ENCODE peak calls at places on chromosomes 5 and 9, in seven cellular contexts. One of them, this sample, is unnamed.

GRCh38 chr5:59218424-59219045 is 635.7 kb downstream of the RAB3C start:
- DNase-seq in psoas muscle: no peak
- DNase-seq in astrocyte: no peak
- DNase-seq in endothelial cell: no peak
- DNase-seq in neural progenitor cell: no peak
- DNase-seq in RWPE1: peak; percentile 45
- DNase-seq in omental fat pad: no peak
- DNase-seq in this sample: no peak

GRCh38 chr5:79544136-79544535 is 30.2 kb upstream of the HOMER1 start:
- DNase-seq in RWPE1: no peak
- DNase-seq in neural progenitor cell: no peak
- DNase-seq in omental fat pad: no peak
- DNase-seq in endothelial cell: no peak
- DNase-seq in psoas muscle: peak; percentile 44
- DNase-seq in astrocyte: no peak
- DNase-seq in this sample: no peak

GRCh38 chr5:138051441-138052296 is 18.8 kb upstream of the FAM13B start:
- DNase-seq in omental fat pad: no peak
- DNase-seq in neural progenitor cell: no peak
- DNase-seq in RWPE1: no peak
- DNase-seq in astrocyte: peak; percentile 52
- DNase-seq in psoas muscle: no peak
- DNase-seq in endothelial cell: no peak
- DNase-seq in this sample: no peak

GRCh38 chr5:171425596-171426244 is 6.3 kb downstream of the FGF18 start:
- DNase-seq in neural progenitor cell: no peak
- DNase-seq in astrocyte: no peak
- DNase-seq in RWPE1: no peak
- DNase-seq in psoas muscle: no peak
- DNase-seq in endothelial cell: no peak
- DNase-seq in omental fat pad: no peak
- DNase-seq in this sample: no peak

GRCh38 chr5:74945561-74946165 is 79.5 kb upstream of the FAM169A start:
- DNase-seq in psoas muscle: no peak
- DNase-seq in neural progenitor cell: no peak
- DNase-seq in omental fat pad: no peak
- DNase-seq in astrocyte: no peak
- DNase-seq in RWPE1: no peak
- DNase-seq in endothelial cell: no peak
- DNase-seq in this sample: no peak

GRCh38 chr5:76363385-76364261 is 39.5 kb upstream of the IQGAP2 start:
- DNase-seq in endothelial cell: no peak
- DNase-seq in omental fat pad: no peak
- DNase-seq in neural progenitor cell: no peak
- DNase-seq in RWPE1: no peak
- DNase-seq in psoas muscle: no peak
- DNase-seq in astrocyte: no peak
- DNase-seq in this sample: no peak

GRCh38 chr5:43315697-43316096 is 2.5 kb upstream of the HMGCS1 start:
- DNase-seq in RWPE1: no peak
- DNase-seq in psoas muscle: no peak
- DNase-seq in astrocyte: no peak
- DNase-seq in omental fat pad: no peak
- DNase-seq in neural progenitor cell: no peak
- DNase-seq in endothelial cell: no peak
- DNase-seq in this sample: no peak

GRCh38 chr9:95511232-95511951 is 5.4 kb downstream of the PTCH1 start:
- DNase-seq in RWPE1: peak; percentile 68
- DNase-seq in omental fat pad: no peak
- DNase-seq in astrocyte: no peak
- DNase-seq in psoas muscle: no peak
- DNase-seq in neural progenitor cell: peak; percentile 85
- DNase-seq in endothelial cell: no peak
- DNase-seq in this sample: peak; percentile 72

GRCh38 chr5:136079195-136079985 is 50.6 kb downstream of the TGFBI start:
- DNase-seq in endothelial cell: peak; percentile 41
- DNase-seq in RWPE1: no peak
- DNase-seq in psoas muscle: no peak
- DNase-seq in astrocyte: no peak
- DNase-seq in omental fat pad: no peak
- DNase-seq in neural progenitor cell: peak; percentile 39
- DNase-seq in this sample: no peak

GRCh38 chr5:130077007-130077406 is 172.7 kb downstream of the CHSY3 start:
- DNase-seq in neural progenitor cell: no peak
- DNase-seq in astrocyte: no peak
- DNase-seq in omental fat pad: no peak
- DNase-seq in psoas muscle: no peak
- DNase-seq in endothelial cell: no peak
- DNase-seq in RWPE1: no peak
- DNase-seq in this sample: no peak

GRCh38 chr5:128052764-128053163 is 30.8 kb upstream of the SLC12A2 start:
- DNase-seq in astrocyte: no peak
- DNase-seq in omental fat pad: no peak
- DNase-seq in psoas muscle: no peak
- DNase-seq in neural progenitor cell: no peak
- DNase-seq in RWPE1: no peak
- DNase-seq in endothelial cell: no peak
- DNase-seq in this sample: no peak

DNA sequence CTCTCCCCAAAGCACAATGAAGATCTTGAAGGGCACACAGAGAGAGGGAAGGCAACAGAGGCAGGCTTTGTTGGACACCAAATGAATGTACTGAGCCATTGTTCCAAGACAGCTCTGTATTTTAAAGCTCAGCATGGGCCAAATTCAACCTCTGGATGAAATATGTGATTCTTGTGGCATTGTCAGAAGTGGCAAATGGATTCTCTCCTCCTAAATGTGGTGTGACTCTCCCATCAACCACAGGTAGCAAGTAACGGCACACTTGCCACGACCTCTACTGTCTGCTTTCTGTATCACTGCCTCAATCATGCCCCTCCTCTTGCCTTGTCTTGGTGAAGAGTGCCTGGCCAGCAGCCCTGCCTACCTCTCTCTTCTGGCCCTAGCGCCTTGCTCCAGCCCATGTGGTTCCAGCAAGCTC is 6.1 kb upstream of the MOB3B start:
- DNase-seq in omental fat pad: no peak
- DNase-seq in RWPE1: no peak
- DNase-seq in neural progenitor cell: peak; percentile 57
- DNase-seq in astrocyte: no peak
- DNase-seq in psoas muscle: no peak
- DNase-seq in endothelial cell: peak; percentile 22
- DNase-seq in this sample: no peak
- TF ChIP-seq CTCF in omental fat pad: no peak
- TF ChIP-seq CTCF in RWPE1: no peak
- TF ChIP-seq CTCF in neural progenitor cell: peak; percentile 58
- TF ChIP-seq CTCF in astrocyte: no peak
- TF ChIP-seq CTCF in psoas muscle: no peak
- TF ChIP-seq CTCF in endothelial cell: peak; percentile 32
- TF ChIP-seq CTCF in this sample: peak; percentile 36

GRCh38 chr5:56816546-56817081 is 1.3 kb downstream of the MAP3K1 start:
- DNase-seq in RWPE1: peak; percentile 59
- DNase-seq in omental fat pad: peak; percentile 38
- DNase-seq in psoas muscle: peak; percentile 57
- DNase-seq in endothelial cell: peak; percentile 66
- DNase-seq in astrocyte: peak; percentile 57
- DNase-seq in neural progenitor cell: peak; percentile 75
- DNase-seq in this sample: peak; percentile 51

GRCh38 chr5:56815657-56816545 is 552 bp downstream of the MAP3K1 start:
- DNase-seq in neural progenitor cell: peak; percentile 65
- DNase-seq in astrocyte: peak; percentile 25
- DNase-seq in RWPE1: peak; percentile 70
- DNase-seq in endothelial cell: peak; percentile 47
- DNase-seq in psoas muscle: peak; percentile 41
- DNase-seq in omental fat pad: no peak
- DNase-seq in this sample: no peak

GRCh38 chr5:56813302-56813701 is 2.0 kb upstream of the MAP3K1 start:
- DNase-seq in RWPE1: no peak
- DNase-seq in psoas muscle: no peak
- DNase-seq in endothelial cell: no peak
- DNase-seq in astrocyte: no peak
- DNase-seq in neural progenitor cell: no peak
- DNase-seq in omental fat pad: no peak
- DNase-seq in this sample: no peak

GRCh38 chr5:56814361-56814962 is 887 bp upstream of the MAP3K1 start:
- DNase-seq in endothelial cell: peak; percentile 27
- DNase-seq in RWPE1: peak; percentile 15
- DNase-seq in neural progenitor cell: peak; percentile 66
- DNase-seq in omental fat pad: no peak
- DNase-seq in astrocyte: no peak
- DNase-seq in psoas muscle: peak; percentile 21
- DNase-seq in this sample: no peak

DNA sequence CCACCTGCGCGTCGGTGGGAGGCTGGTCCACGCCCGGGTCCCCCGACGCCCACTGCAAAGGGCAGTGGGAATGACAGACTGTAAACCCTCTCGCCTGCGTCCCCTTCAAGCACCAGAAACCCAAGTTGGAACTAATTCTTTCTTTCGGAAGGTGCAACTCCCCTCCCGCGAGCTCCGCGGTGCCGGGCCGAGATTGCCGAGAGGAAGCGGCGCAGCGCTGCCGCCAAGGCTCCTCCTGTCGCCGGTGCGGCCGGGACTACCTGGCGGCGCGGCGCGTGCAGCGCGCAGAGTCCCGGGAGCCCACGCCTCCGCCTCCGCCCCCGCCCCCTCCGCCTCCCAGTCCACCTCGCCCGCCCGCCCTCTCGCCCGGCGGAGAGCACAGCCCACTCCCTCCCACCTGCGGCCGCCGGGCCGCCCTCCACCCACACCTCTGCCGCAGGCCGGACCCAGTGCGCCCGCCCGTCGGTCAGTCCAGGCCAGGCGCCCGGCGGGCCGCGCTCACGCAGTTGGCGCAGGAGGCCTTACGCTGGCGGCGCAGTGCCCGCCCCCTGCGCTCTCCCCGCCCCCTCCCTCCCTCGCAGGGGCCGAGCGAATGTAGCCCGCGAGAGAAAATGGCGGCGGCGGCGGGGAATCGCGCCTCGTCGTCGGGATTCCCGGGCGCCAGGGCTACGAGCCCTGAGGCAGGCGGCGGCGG is at the start of gene MAP3K1:
- DNase-seq in neural progenitor cell: peak; percentile 91
- DNase-seq in omental fat pad: no peak
- DNase-seq in astrocyte: peak; percentile 36
- DNase-seq in psoas muscle: peak; percentile 80
- DNase-seq in endothelial cell: peak; percentile 89
- DNase-seq in RWPE1: peak; percentile 89
- DNase-seq in this sample: peak; percentile 75
- TF ChIP-seq CTCF in neural progenitor cell: peak; percentile 20
- TF ChIP-seq CTCF in omental fat pad: no peak
- TF ChIP-seq CTCF in astrocyte: no peak
- TF ChIP-seq CTCF in psoas muscle: no peak
- TF ChIP-seq CTCF in endothelial cell: no peak
- TF ChIP-seq CTCF in RWPE1: no peak
- TF ChIP-seq CTCF in this sample: no peak

GRCh38 chr5:61680247-61680646 is 348.2 kb downstream of the ZSWIM6 start:
- DNase-seq in RWPE1: no peak
- DNase-seq in endothelial cell: no peak
- DNase-seq in astrocyte: no peak
- DNase-seq in psoas muscle: no peak
- DNase-seq in neural progenitor cell: no peak
- DNase-seq in omental fat pad: no peak
- DNase-seq in this sample: no peak

GRCh38 chr5:61679562-61679961 is 347.5 kb downstream of the ZSWIM6 start:
- DNase-seq in RWPE1: no peak
- DNase-seq in endothelial cell: no peak
- DNase-seq in neural progenitor cell: no peak
- DNase-seq in psoas muscle: no peak
- DNase-seq in omental fat pad: no peak
- DNase-seq in astrocyte: no peak
- DNase-seq in this sample: no peak

GRCh38 chr5:61675015-61675692 is 343.1 kb downstream of the ZSWIM6 start:
- DNase-seq in omental fat pad: no peak
- DNase-seq in neural progenitor cell: peak; percentile 89
- DNase-seq in psoas muscle: no peak
- DNase-seq in endothelial cell: no peak
- DNase-seq in RWPE1: no peak
- DNase-seq in astrocyte: no peak
- DNase-seq in this sample: peak; percentile 31

GRCh38 chr5:61677220-61677619 is 345.2 kb downstream of the ZSWIM6 start:
- DNase-seq in RWPE1: no peak
- DNase-seq in astrocyte: no peak
- DNase-seq in omental fat pad: no peak
- DNase-seq in neural progenitor cell: no peak
- DNase-seq in endothelial cell: no peak
- DNase-seq in psoas muscle: no peak
- DNase-seq in this sample: no peak

GRCh38 chr5:61678966-61679365 is 346.9 kb downstream of the ZSWIM6 start:
- DNase-seq in omental fat pad: no peak
- DNase-seq in RWPE1: no peak
- DNase-seq in endothelial cell: no peak
- DNase-seq in astrocyte: no peak
- DNase-seq in psoas muscle: no peak
- DNase-seq in neural progenitor cell: peak; percentile 41
- DNase-seq in this sample: no peak
- TF ChIP-seq CTCF in omental fat pad: no peak
- TF ChIP-seq CTCF in RWPE1: no peak
- TF ChIP-seq CTCF in endothelial cell: no peak
- TF ChIP-seq CTCF in astrocyte: no peak
- TF ChIP-seq CTCF in psoas muscle: no peak
- TF ChIP-seq CTCF in neural progenitor cell: peak; percentile 40
- TF ChIP-seq CTCF in this sample: no peak

GRCh38 chr5:124061663-124062062 is 549.7 kb downstream of the CSNK1G3 start:
- DNase-seq in omental fat pad: no peak
- DNase-seq in endothelial cell: no peak
- DNase-seq in RWPE1: no peak
- DNase-seq in astrocyte: peak; percentile 73
- DNase-seq in psoas muscle: no peak
- DNase-seq in neural progenitor cell: no peak
- DNase-seq in this sample: no peak

GRCh38 chr5:124060413-124061095 is 548.6 kb downstream of the CSNK1G3 start:
- DNase-seq in endothelial cell: no peak
- DNase-seq in psoas muscle: no peak
- DNase-seq in neural progenitor cell: no peak
- DNase-seq in astrocyte: no peak
- DNase-seq in RWPE1: no peak
- DNase-seq in omental fat pad: no peak
- DNase-seq in this sample: no peak

GRCh38 chr5:124060010-124060409 is 548.0 kb downstream of the CSNK1G3 start:
- DNase-seq in endothelial cell: no peak
- DNase-seq in neural progenitor cell: no peak
- DNase-seq in psoas muscle: no peak
- DNase-seq in omental fat pad: no peak
- DNase-seq in RWPE1: no peak
- DNase-seq in astrocyte: no peak
- DNase-seq in this sample: no peak

GRCh38 chr5:124064956-124065355 is 553.0 kb downstream of the CSNK1G3 start:
- DNase-seq in endothelial cell: no peak
- DNase-seq in astrocyte: no peak
- DNase-seq in RWPE1: no peak
- DNase-seq in neural progenitor cell: no peak
- DNase-seq in psoas muscle: no peak
- DNase-seq in omental fat pad: no peak
- DNase-seq in this sample: no peak

DNA sequence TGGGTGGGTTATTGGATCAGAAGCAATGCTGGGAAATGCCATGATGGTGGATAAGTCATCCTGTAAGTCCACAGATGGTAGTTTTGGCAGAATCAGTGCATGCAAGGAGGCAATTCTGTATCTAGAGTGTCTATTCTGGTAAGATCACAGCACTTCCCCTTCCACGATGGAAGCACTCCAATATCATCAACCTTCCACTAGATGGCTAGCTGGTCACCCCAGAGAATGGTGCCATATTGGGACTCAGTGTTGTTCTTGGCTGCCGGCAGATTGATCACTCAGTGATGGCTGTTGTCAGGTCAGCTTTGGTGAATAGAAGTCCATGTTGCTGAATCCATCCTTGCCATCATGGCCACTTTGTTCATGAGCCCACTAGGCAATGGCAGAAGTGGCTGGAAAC is 553.5 kb downstream of the CSNK1G3 start:
- DNase-seq in psoas muscle: no peak
- DNase-seq in RWPE1: no peak
- DNase-seq in astrocyte: no peak
- DNase-seq in omental fat pad: no peak
- DNase-seq in neural progenitor cell: no peak
- DNase-seq in endothelial cell: no peak
- DNase-seq in this sample: no peak
- TF ChIP-seq CTCF in psoas muscle: no peak
- TF ChIP-seq CTCF in RWPE1: no peak
- TF ChIP-seq CTCF in astrocyte: no peak
- TF ChIP-seq CTCF in omental fat pad: no peak
- TF ChIP-seq CTCF in neural progenitor cell: no peak
- TF ChIP-seq CTCF in endothelial cell: no peak
- TF ChIP-seq CTCF in this sample: no peak

This sample was measured in neural crest cell.